ENCODE peak calls at places on chromosomes 3 and 15, in ten cellular contexts. L is lower lobe of right lung, D is cardiac muscle cell, M is IMR-90, G is A673, Q is GM23248, B is iPS DF 6.9, O is fibroblast of lung, Y is mucosa of descending colon, H is neural progenitor cell. P is an unnamed sample. For H3K4me1, the result is how much of the 10 kb centered on the place peaks cover.

GRCh38 chr15:60797444-60798040 is 318.6 kb upstream of the ICE2 start:
- DNase-seq in G (peak), B (no peak), H (no peak), Q (peak), L (no peak), D (no peak), O (no peak), M (no peak), Y (no peak), P (no peak)

GRCh38 chr3:40455328-40455727 is 1.8 kb upstream of the RPL14 start:
- DNase-seq in G (no peak), M (no peak), O (no peak), Y (no peak), D (no peak), Q (no peak), L (no peak), B (no peak), H (no peak), P (no peak)

GRCh38 chr15:59999558-60000112 is 4.5 kb upstream of the FOXB1 start:
- DNase-seq in G (no peak), H (peak), M (no peak), O (no peak), Q (no peak), D (no peak), Y (no peak), B (no peak), L (no peak), P (no peak)

GRCh38 chr3:2540115-2540514 is 441.4 kb downstream of the CNTN4 start:
- DNase-seq in O (no peak), Y (no peak), H (no peak), D (no peak), Q (no peak), B (no peak), M (no peak), L (no peak), G (peak), P (no peak)

GRCh38 chr3:33278106-33278672 is 947 bp downstream of the FBXL2 start:
- DNase-seq in Q (peak), O (peak), G (peak), M (no peak), Y (no peak), H (no peak), D (peak), B (no peak), L (no peak), P (no peak)

GRCh38 chr15:78259232-78259631 is 5.1 kb upstream of the DNAJA4 start:
- DNase-seq in M (no peak), H (no peak), Q (no peak), O (no peak), B (no peak), Y (no peak), L (no peak), G (no peak), D (no peak), P (no peak)

GRCh38 chr15:33395376-33395775 is 84.6 kb downstream of the RYR3 start:
- DNase-seq in D (no peak), G (no peak), Q (no peak), O (no peak), Y (no peak), H (no peak), L (no peak), B (no peak), M (no peak), P (no peak)

GRCh38 chr3:142007710-142008399 is 131.4 kb downstream of the ATP1B3 start:
- DNase-seq in O (no peak), G (no peak), M (no peak), L (no peak), Q (no peak), Y (no peak), D (no peak), B (no peak), H (no peak), P (no peak)

GRCh38 chr3:193977622-193978021 is 158.3 kb upstream of the HES1 start:
- DNase-seq in M (no peak), Q (no peak), H (no peak), O (no peak), B (no peak), L (peak), Y (no peak), D (no peak), G (no peak), P (no peak)

GRCh38 chr3:55629432-55629831 is 142.3 kb upstream of the WNT5A start:
- DNase-seq in Q (no peak), M (peak), O (no peak), D (peak), G (no peak), L (peak), B (no peak), Y (peak), H (no peak), P (no peak)

GRCh38 chr3:47342156-47342555 is 38.7 kb upstream of the PTPN23 start:
- DNase-seq in Q (no peak), O (no peak), H (no peak), L (no peak), D (no peak), B (no peak), G (no peak), M (no peak), Y (no peak), P (no peak)

GRCh38 chr3:142649996-142650693 is 54.0 kb downstream of the PLS1 start:
- DNase-seq in G (no peak), D (no peak), O (no peak), M (no peak), L (no peak), B (no peak), Y (no peak), Q (no peak), H (no peak), P (no peak)

GRCh38 chr15:64894395-64895056 is 17.2 kb upstream of the ANKDD1A start:
- DNase-seq in H (peak), L (peak), Q (no peak), B (no peak), O (no peak), Y (peak), G (no peak), M (no peak), D (no peak), P (peak)

GRCh38 chr3:159458982-159459381 is 529.7 kb upstream of the IL12A start:
- DNase-seq in L (no peak), O (no peak), Q (peak), G (no peak), D (no peak), B (no peak), M (no peak), Y (no peak), H (no peak), P (no peak)

GRCh38 chr3:43094851-43095250 is 11.0 kb downstream of the POMGNT2 start:
- DNase-seq in B (no peak), O (no peak), Q (no peak), Y (no peak), M (no peak), L (no peak), G (no peak), H (peak), D (no peak), P (no peak)

GRCh38 chr3:82000773-82001172 is 239.3 kb upstream of the GBE1 start:
- DNase-seq in D (no peak), H (no peak), B (no peak), Y (no peak), Q (no peak), G (no peak), M (no peak), L (no peak), O (no peak), P (no peak)

GRCh38 chr3:11635671-11636371 is 7.9 kb downstream of the VGLL4 start:
- DNase-seq in M (no peak), L (no peak), Y (no peak), H (no peak), B (no peak), O (no peak), Q (peak), G (no peak), D (no peak), P (no peak)

DNA sequence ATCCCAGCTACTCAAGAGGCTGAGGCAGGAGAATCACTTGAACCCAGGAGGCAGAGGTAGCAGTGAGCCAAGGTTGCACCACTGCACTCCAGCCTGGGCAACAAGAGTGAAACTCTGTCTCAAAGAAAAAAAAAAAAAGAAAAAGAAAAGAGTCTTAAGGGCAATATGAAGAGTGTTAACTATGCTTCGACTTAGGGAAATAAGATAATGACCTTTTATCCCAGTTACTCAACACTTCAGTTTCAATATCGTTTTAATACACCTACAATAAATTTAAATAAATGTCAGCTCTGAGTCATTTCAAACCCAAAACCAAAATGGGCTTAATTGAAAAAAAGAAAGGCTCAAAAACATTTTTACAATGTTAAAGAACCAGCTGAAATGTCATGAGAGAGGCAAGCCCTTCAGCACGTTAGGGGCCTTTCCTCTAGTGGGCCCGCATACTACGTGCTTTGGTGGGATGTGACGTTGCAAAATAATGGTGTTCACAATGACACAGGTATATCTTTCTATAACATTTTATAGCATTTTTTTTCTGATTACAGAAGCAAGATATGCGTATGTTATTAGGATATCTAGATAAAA is 15.3 kb downstream of the FYCO1 start:
- DNase-seq in M (no peak), O (no peak), G (no peak), Q (no peak), H (no peak), B (no peak), Y (no peak), L (no peak), D (no peak), P (no peak)
- H3K4me1 ChIP-seq in M (under half), O (under half), G (under half), Q (under half), H (under half), B (under half), Y (under half), L (under half), D (under half), P (under half)

DNA sequence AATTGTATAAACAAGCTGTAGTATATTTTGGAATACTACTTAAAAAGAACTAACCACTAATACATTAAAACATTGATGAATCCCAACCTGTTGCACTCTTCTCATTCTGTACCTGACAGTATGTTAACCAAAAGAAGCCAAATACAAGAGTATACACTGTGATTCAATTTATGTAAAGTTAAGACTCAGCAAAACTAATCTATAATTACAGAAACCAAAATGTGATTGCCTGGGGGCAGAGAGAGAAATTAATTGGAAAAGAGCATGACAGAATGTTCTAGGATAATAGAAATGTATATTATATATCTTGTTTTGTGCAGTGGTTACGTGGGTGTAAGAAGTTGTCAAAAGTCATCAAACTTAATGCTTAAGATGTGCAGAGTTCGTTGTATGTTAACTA is 31.1 kb downstream of the PIK3CA start:
- DNase-seq in G (no peak), D (no peak), Q (no peak), O (no peak), H (no peak), B (no peak), M (no peak), Y (no peak), L (no peak), P (no peak)
- H3K4me1 ChIP-seq in G (under half), D (under half), Q (under half), O (under half), H (under half), B (under half), M (under half), Y (under half), L (half or more), P (under half)

DNA sequence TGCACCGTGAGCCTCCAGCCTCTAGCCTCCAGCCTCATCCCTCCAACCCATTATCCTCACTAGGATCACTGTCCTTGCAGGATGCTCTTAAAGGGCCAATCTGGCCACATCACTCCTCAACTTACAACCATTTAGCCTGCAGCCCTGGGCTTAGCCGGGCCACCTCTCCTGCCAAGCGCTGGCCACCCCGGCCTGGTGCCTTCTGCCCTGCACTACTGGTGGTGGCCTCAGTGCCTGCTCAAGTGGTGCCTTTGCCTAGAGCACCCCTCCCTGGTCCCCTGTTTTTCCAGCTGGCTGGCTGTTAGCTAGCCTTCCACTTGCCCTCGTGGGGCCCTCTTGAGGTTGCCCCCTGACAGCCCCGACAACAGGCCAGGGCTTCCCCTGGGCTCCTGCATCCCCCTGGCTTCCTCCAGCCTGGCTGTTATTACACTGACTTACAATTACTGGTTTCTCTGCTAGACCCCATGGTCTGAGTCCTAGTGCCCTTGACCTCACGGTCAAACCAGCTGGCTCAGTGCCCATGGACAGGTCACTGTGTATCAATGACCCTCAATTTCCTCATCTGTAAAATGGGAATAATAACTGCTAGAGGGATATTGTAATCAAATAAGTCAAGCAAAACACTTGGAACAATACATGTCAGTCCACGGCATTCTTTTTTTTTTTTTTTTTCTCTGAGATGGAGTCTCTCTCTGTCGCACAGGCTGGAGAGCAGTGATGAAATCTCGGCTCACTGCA is 15.5 kb downstream of the ATP2B2 start:
- DNase-seq in M (no peak), Q (no peak), B (no peak), G (no peak), H (no peak), L (no peak), O (no peak), Y (no peak), D (no peak), P (no peak)
- H3K4me1 ChIP-seq in M (under half), Q (under half), B (under half), G (under half), H (under half), L (under half), O (under half), Y (under half), D (under half), P (under half)

GRCh38 chr3:42061042-42061710 is 30.0 kb upstream of the TRAK1 start:
- DNase-seq in Y (no peak), O (peak), G (no peak), Q (no peak), M (no peak), D (no peak), H (no peak), B (no peak), L (no peak), P (no peak)
- H3K4me1 ChIP-seq in Y (under half), O (under half), G (under half), Q (under half), M (under half), D (under half), H (under half), B (under half), L (under half), P (under half)

DNA sequence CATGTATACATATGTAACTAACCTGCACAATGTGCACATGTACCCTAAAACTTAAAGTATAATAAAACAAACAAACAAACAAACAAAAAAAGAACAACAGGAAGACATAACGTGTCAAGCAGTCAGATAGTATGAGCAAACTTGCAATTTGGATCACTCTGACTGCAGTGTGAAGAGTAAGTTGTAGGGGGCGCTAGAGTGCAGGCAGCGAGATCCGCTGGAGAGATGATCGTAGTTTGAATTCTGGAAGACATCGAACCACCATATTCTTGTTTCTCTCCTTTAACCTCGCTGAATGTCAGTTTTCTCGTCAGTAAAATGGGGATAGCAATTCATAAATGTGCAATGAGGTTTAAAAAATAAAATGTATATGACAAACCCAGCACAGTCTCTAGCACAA is 165.2 kb upstream of the LMCD1 start:
- DNase-seq in D (no peak), M (no peak), O (no peak), B (no peak), Y (no peak), G (no peak), L (no peak), H (peak), Q (no peak), P (no peak)
- H3K4me1 ChIP-seq in D (under half), M (under half), O (under half), B (under half), Y (under half), G (under half), L (under half), H (under half), Q (under half), P (under half)

GRCh38 chr15:94019062-94019461 is 212.3 kb upstream of the MCTP2 start:
- DNase-seq in L (no peak), H (no peak), D (no peak), M (no peak), G (no peak), O (no peak), B (no peak), Y (no peak), Q (no peak), P (no peak)

GRCh38 chr15:94027571-94027970 is 203.8 kb upstream of the MCTP2 start:
- DNase-seq in M (no peak), L (no peak), G (no peak), D (no peak), B (no peak), O (no peak), H (no peak), Q (no peak), Y (no peak), P (no peak)

GRCh38 chr15:94021621-94022320 is 209.6 kb upstream of the MCTP2 start:
- DNase-seq in B (no peak), L (no peak), D (no peak), O (no peak), Y (no peak), M (no peak), Q (no peak), G (no peak), H (no peak), P (no peak)

GRCh38 chr15:94026458-94026967 is 204.8 kb upstream of the MCTP2 start:
- DNase-seq in H (no peak), Q (peak), M (peak), L (no peak), O (peak), B (no peak), D (no peak), G (peak), Y (no peak), P (no peak)

DNA sequence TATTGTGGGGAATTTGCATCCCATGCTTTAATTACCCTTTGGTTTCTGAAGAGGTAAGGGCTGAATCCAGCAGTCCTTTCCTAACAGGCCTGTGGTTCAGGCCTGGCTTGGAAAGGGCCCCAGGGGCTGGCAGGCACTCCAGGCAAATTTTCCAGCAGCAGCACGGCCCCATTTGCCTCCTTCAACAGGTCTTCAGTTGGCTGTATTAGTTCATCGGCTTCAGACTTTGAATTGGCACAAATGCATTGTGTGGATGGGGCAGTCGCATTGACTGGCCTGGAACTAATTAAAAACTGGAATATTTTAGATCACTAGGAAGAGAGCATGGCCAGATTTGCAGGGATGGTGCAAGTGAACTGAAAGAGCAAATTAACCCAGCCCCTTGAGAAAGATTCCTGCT is 207.8 kb upstream of the MCTP2 start:
- DNase-seq in Y (no peak), B (no peak), H (no peak), L (no peak), Q (no peak), G (no peak), D (no peak), O (no peak), M (no peak), P (no peak)
- H3K4me1 ChIP-seq in Y (under half), B (under half), H (under half), L (under half), Q (under half), G (under half), D (under half), O (under half), M (under half), P (under half)

GRCh38 chr15:83843511-83843910 is 189.6 kb downstream of the ADAMTSL3 start:
- DNase-seq in D (no peak), H (no peak), M (peak), Q (peak), L (no peak), O (peak), Y (no peak), B (no peak), G (no peak), P (no peak)

GRCh38 chr15:83845230-83845629 is 191.3 kb downstream of the ADAMTSL3 start:
- DNase-seq in D (no peak), O (peak), Q (peak), Y (no peak), L (no peak), B (no peak), H (no peak), G (no peak), M (peak), P (no peak)

GRCh38 chr15:83842281-83842680 is 188.4 kb downstream of the ADAMTSL3 start:
- DNase-seq in H (no peak), D (no peak), Y (no peak), L (no peak), G (no peak), O (no peak), B (no peak), M (no peak), Q (no peak), P (no peak)

GRCh38 chr15:83846847-83847246 is 192.9 kb downstream of the ADAMTSL3 start:
- DNase-seq in B (no peak), Q (peak), D (no peak), L (no peak), M (peak), G (no peak), O (peak), H (no peak), Y (no peak), P (no peak)

DNA sequence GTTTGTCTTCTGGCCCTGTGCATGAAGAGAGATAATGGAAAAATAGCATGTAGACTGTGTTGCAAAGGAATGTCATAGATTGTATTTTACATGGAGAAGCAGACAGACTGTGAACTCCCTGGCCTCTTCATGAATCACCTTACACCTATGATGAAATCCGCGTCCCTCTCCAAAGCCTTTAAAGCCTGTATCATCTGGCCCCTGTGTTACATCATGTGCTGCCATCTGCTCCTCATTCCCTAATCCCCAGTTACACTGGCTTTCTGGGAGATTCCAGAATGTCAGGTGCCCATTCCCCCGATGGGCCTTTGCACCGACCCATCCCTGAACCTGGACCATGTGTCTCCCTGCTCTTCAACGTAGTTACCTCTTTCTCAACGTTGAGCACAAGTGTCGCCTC is 190.8 kb downstream of the ADAMTSL3 start:
- DNase-seq in M (peak), L (no peak), D (no peak), H (no peak), G (no peak), O (peak), B (no peak), Y (no peak), Q (peak), P (no peak)
- H3K4me1 ChIP-seq in M (under half), L (under half), D (under half), H (under half), G (under half), O (under half), B (under half), Y (under half), Q (half or more), P (under half)

DNA sequence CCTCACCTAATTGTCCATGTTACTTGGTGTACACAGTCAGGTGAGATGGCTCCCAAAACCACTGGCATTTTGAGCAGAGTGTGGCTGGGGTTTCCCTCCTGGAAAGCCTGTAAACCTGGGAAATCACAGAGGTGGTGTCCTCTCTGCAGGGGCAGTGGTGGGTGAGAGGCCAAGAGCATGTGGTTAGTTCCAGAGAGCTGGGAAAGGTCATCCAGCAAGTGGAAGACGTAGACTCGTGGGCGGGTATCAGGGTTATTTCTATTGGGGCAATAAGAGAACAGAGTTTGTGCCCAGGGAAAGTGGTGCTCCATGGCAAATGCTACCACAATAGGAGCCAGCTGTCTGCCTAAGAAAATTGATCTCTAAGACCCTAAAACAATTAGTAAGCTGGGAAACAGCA is 44.6 kb upstream of the LIMD1 start:
- DNase-seq in Q (no peak), H (no peak), O (no peak), M (no peak), G (no peak), L (no peak), D (no peak), B (no peak), Y (no peak), P (no peak)
- H3K4me1 ChIP-seq in Q (half or more), H (under half), O (half or more), M (half or more), G (under half), L (half or more), D (under half), B (under half), Y (under half), P (under half)